ENCODE peak calls at places on chromosomes 2 and 18, in five cellular contexts. X is naive thymus-derived CD8-positive, alpha-beta T cell; F is NCI-H2171 treated with DMSO at 0.1 percent for 48 hours; N is effector CD4-positive, alpha-beta T cell; U is adrenal gland. S is an unnamed sample.

GRCh38 chr2:21559354-21559753 is 435.6 kb downstream of the TDRD15 start:
- DNase-seq in X (no peak), U (no peak), F (no peak), N (no peak), S (no peak)

GRCh38 chr18:76450912-76451421 is 44.1 kb downstream of the ZNF516 start:
- DNase-seq in N (no peak), F (no peak), U (peak), X (peak), S (peak)

GRCh38 chr2:36352711-36353110 is 2.9 kb upstream of the CRIM1 start:
- DNase-seq in F (no peak), N (no peak), X (no peak), U (no peak), S (no peak)

GRCh38 chr2:182642328-182642727 is 73.7 kb upstream of the DNAJC10 start:
- DNase-seq in U (no peak), N (no peak), X (peak), F (peak), S (peak)

GRCh38 chr18:13570856-13571495 is 155.4 kb downstream of the FAM210A start:
- DNase-seq in N (no peak), X (no peak), F (no peak), U (no peak), S (no peak)

GRCh38 chr2:145652992-145653545 is 1133.2 kb upstream of the ZEB2 start:
- DNase-seq in F (peak), X (no peak), N (no peak), U (no peak), S (no peak)

GRCh38 chr2:39144411-39144810 is 23.6 kb upstream of the SOS1 start:
- DNase-seq in N (no peak), F (no peak), X (no peak), U (no peak), S (no peak)

GRCh38 chr2:29281585-29281984 is 166.4 kb downstream of the CLIP4 start:
- DNase-seq in F (peak), U (no peak), X (no peak), N (no peak), S (no peak)

GRCh38 chr18:44051088-44051487 is 629.6 kb upstream of the SETBP1 start:
- DNase-seq in X (no peak), N (no peak), F (peak), U (no peak), S (no peak)

GRCh38 chr2:1817256-1818127 is 73.2 kb upstream of the PXDN start:
- DNase-seq in F (peak), U (peak), X (peak), N (peak), S (peak)

GRCh38 chr2:152594792-152595191 is 122.5 kb downstream of the PRPF40A start:
- DNase-seq in F (no peak), X (no peak), U (no peak), N (no peak), S (peak)

GRCh38 chr2:97849881-97850540 is 136.6 kb downstream of the ZAP70 start:
- DNase-seq in N (no peak), U (no peak), X (no peak), F (no peak), S (no peak)

GRCh38 chr2:237942512-237942897 is 24.3 kb upstream of the UBE2F start:
- DNase-seq in X (no peak), F (no peak), U (no peak), N (no peak), S (no peak)

GRCh38 chr18:60411715-60412114 is 39.1 kb upstream of the MC4R start:
- DNase-seq in F (no peak), U (no peak), N (no peak), X (no peak), S (no peak)

GRCh38 chr2:44925561-44926087 is 15.9 kb upstream of the SIX3 start:
- DNase-seq in X (no peak), U (no peak), F (no peak), N (no peak), S (no peak)

GRCh38 chr2:134558208-134558890 is 160.5 kb downstream of the TMEM163 start:
- DNase-seq in F (peak), X (no peak), N (no peak), U (no peak), S (no peak)

GRCh38 chr2:95034221-95034620 is 8.7 kb downstream of the MAL start:
- DNase-seq in X (no peak), F (no peak), U (no peak), N (no peak), S (no peak)

GRCh38 chr2:33167655-33168245 is 221.0 kb downstream of the LTBP1 start:
- DNase-seq in F (no peak), U (no peak), N (no peak), X (no peak), S (no peak)